ENCODE peak calls at places on chromosomes 16 and 17, in four cellular contexts. One of them, this sample, is unnamed.

GRCh38 chr17:80981929-80982425 is 9.7 kb upstream of the CHMP6 start:
- DNase-seq in transverse colon: no peak
- DNase-seq in thyroid gland: no peak
- DNase-seq in fibroblast of lung: no peak
- DNase-seq in this sample: no peak

GRCh38 chr17:36591434-36592315 is at the start of gene DHRS11:
- DNase-seq in thyroid gland: peak
- DNase-seq in transverse colon: peak
- DNase-seq in fibroblast of lung: peak
- DNase-seq in this sample: peak

GRCh38 chr16:1408171-1408837 is 6.2 kb downstream of the UNKL start:
- DNase-seq in fibroblast of lung: peak
- DNase-seq in thyroid gland: peak
- DNase-seq in transverse colon: peak
- DNase-seq in this sample: peak

GRCh38 chr17:19464033-19465026 is 53.3 kb downstream of the RNF112 start:
- DNase-seq in fibroblast of lung: peak
- DNase-seq in thyroid gland: no peak
- DNase-seq in transverse colon: no peak
- DNase-seq in this sample: no peak

GRCh38 chr17:28907709-28908475 is 5.0 kb upstream of the DHRS13 start:
- DNase-seq in transverse colon: no peak
- DNase-seq in fibroblast of lung: no peak
- DNase-seq in thyroid gland: no peak
- DNase-seq in this sample: no peak

GRCh38 chr16:48629531-48629930 is 19.6 kb upstream of the N4BP1 start:
- DNase-seq in thyroid gland: no peak
- DNase-seq in fibroblast of lung: no peak
- DNase-seq in transverse colon: no peak
- DNase-seq in this sample: no peak

GRCh38 chr17:40600486-40601046 is 35.3 kb upstream of the CCR7 start:
- DNase-seq in fibroblast of lung: no peak
- DNase-seq in transverse colon: no peak
- DNase-seq in thyroid gland: no peak
- DNase-seq in this sample: no peak

GRCh38 chr17:40687106-40687505 is 16.4 kb downstream of the KRT24 start:
- DNase-seq in fibroblast of lung: no peak
- DNase-seq in thyroid gland: no peak
- DNase-seq in transverse colon: no peak
- DNase-seq in this sample: no peak

GRCh38 chr16:19008770-19009169 is 25.0 kb downstream of the TMC7 start:
- DNase-seq in fibroblast of lung: peak
- DNase-seq in transverse colon: no peak
- DNase-seq in thyroid gland: no peak
- DNase-seq in this sample: no peak

GRCh38 chr17:17226451-17227265 is 10.3 kb downstream of the FLCN start:
- DNase-seq in transverse colon: no peak
- DNase-seq in fibroblast of lung: no peak
- DNase-seq in thyroid gland: no peak
- DNase-seq in this sample: no peak

GRCh38 chr16:12228607-12229499 is 252.3 kb downstream of the SNX29 start:
- DNase-seq in thyroid gland: peak
- DNase-seq in transverse colon: peak
- DNase-seq in fibroblast of lung: peak
- DNase-seq in this sample: peak

GRCh38 chr17:78019367-78019975 is 61.0 kb downstream of the TNRC6C start:
- DNase-seq in fibroblast of lung: peak
- DNase-seq in transverse colon: no peak
- DNase-seq in thyroid gland: no peak
- DNase-seq in this sample: no peak

GRCh38 chr17:77657821-77658220 is 300.7 kb upstream of the TNRC6C start:
- DNase-seq in transverse colon: no peak
- DNase-seq in thyroid gland: no peak
- DNase-seq in fibroblast of lung: no peak
- DNase-seq in this sample: no peak

GRCh38 chr17:48259710-48260291 is 152.2 kb downstream of the SNX11 start:
- DNase-seq in fibroblast of lung: peak
- DNase-seq in transverse colon: no peak
- DNase-seq in thyroid gland: no peak
- DNase-seq in this sample: peak

GRCh38 chr16:87363771-87364476 is 19.7 kb downstream of the FBXO31 start:
- DNase-seq in thyroid gland: peak
- DNase-seq in fibroblast of lung: no peak
- DNase-seq in transverse colon: peak
- DNase-seq in this sample: no peak

GRCh38 chr17:37772982-37773381 is 28.1 kb upstream of the HNF1B start:
- DNase-seq in fibroblast of lung: no peak
- DNase-seq in thyroid gland: no peak
- DNase-seq in transverse colon: no peak
- DNase-seq in this sample: no peak

GRCh38 chr17:57121308-57122042 is 36.4 kb downstream of the AKAP1 start:
- DNase-seq in fibroblast of lung: peak
- DNase-seq in thyroid gland: peak
- DNase-seq in transverse colon: no peak
- DNase-seq in this sample: peak

GRCh38 chr17:34601431-34601830 is 22.0 kb downstream of the TMEM132E start:
- DNase-seq in fibroblast of lung: no peak
- DNase-seq in thyroid gland: no peak
- DNase-seq in transverse colon: no peak
- DNase-seq in this sample: no peak

GRCh38 chr17:57876866-57877237 is 27.0 kb upstream of the MRPS23 start:
- DNase-seq in fibroblast of lung: no peak
- DNase-seq in transverse colon: no peak
- DNase-seq in thyroid gland: no peak
- DNase-seq in this sample: no peak

GRCh38 chr16:57906385-57907316 is 64.3 kb downstream of the CNGB1 start:
- DNase-seq in fibroblast of lung: peak
- DNase-seq in transverse colon: no peak
- DNase-seq in thyroid gland: peak
- DNase-seq in this sample: no peak

GRCh38 chr17:9219631-9220415 is 198.5 kb downstream of the NTN1 start:
- DNase-seq in transverse colon: no peak
- DNase-seq in fibroblast of lung: no peak
- DNase-seq in thyroid gland: no peak
- DNase-seq in this sample: no peak

GRCh38 chr17:42773290-42774035 is at the start of gene VPS25:
- DNase-seq in fibroblast of lung: peak
- DNase-seq in transverse colon: peak
- DNase-seq in thyroid gland: peak
- DNase-seq in this sample: peak

GRCh38 chr16:1331712-1332617 is 1.5 kb upstream of the BAIAP3 start:
- DNase-seq in fibroblast of lung: peak
- DNase-seq in transverse colon: peak
- DNase-seq in thyroid gland: peak
- DNase-seq in this sample: peak

GRCh38 chr16:48862087-48862532 is 252.1 kb upstream of the N4BP1 start:
- DNase-seq in fibroblast of lung: peak
- DNase-seq in thyroid gland: no peak
- DNase-seq in transverse colon: peak
- DNase-seq in this sample: no peak

DNA sequence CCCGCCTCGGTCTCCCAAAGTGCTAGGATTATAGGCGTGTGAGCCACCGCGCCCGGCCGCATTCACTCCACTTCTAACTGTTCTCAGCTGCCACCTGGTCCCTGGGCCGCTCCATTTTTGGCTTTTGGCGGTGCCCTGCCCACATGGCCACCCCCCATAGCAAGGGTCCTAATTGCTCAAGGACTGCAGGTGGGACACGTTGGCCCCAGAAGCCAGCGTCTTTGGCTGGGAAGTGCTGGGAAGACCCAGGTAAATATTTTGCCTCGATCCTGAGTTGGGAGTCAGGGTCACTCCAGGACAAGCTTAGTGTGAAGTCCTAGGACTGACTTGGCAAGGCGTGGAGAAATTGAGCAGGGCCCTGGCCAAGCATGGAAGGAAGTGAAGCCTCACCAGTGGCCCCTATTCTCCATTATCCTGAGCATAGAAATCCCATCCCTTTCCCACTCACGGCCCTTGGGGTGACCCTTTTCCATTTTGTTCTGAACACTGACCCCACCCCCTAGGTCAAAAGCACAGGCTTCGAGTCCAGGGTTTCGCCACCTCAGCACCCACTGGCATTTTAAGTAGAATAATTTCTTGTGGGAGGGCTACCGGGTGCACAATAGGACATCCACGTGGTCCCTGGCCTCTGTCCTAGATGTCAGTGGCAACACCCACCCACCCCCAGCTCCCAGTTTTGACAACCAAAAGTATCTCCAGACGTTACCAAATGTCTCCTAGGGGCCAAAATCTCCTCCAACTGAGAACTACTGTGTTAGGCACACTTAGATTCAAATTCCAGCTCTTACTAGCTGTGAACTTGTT is 5.9 kb upstream of the WDR81 start:
- DNase-seq in thyroid gland: peak
- DNase-seq in fibroblast of lung: no peak
- DNase-seq in transverse colon: no peak
- DNase-seq in this sample: no peak
- TF ChIP-seq CTCF in thyroid gland: no peak
- TF ChIP-seq CTCF in fibroblast of lung: no peak
- TF ChIP-seq CTCF in transverse colon: no peak
- TF ChIP-seq CTCF in this sample: no peak

DNA sequence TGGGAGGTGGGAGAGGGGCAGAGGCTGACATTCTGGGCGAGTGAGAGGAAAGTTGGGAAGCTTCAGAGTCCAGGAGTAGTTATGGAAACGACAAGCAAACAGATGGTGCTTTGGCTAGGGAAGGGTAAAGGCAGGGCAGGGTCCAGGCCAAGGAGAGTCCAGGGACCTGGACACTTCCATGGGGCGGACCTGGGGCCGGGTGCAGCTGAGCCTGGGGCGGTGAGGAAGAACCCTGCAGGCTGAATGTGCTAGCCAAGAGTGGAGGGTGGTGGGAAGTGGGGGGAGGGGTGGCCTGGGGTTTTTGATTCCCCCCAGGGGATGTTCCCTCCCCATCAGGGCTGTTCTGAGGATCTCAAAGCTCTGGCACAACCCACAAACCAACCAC is 2.6 kb downstream of the PPP1R9B start:
- DNase-seq in thyroid gland: no peak
- DNase-seq in fibroblast of lung: no peak
- DNase-seq in transverse colon: peak
- DNase-seq in this sample: no peak
- H3K27ac ChIP-seq in thyroid gland: peak
- H3K27ac ChIP-seq in fibroblast of lung: peak
- H3K27ac ChIP-seq in transverse colon: peak
- H3K27ac ChIP-seq in this sample: peak

GRCh38 chr17:73586153-73586906 is 57.9 kb downstream of the SDK2 start:
- DNase-seq in transverse colon: no peak
- DNase-seq in fibroblast of lung: no peak
- DNase-seq in thyroid gland: no peak
- DNase-seq in this sample: no peak

GRCh38 chr17:73584987-73585386 is 59.3 kb downstream of the SDK2 start:
- DNase-seq in transverse colon: no peak
- DNase-seq in fibroblast of lung: no peak
- DNase-seq in thyroid gland: no peak
- DNase-seq in this sample: no peak

GRCh38 chr17:73586921-73587680 is 57.1 kb downstream of the SDK2 start:
- DNase-seq in fibroblast of lung: no peak
- DNase-seq in transverse colon: no peak
- DNase-seq in thyroid gland: peak
- DNase-seq in this sample: no peak

GRCh38 chr17:73584049-73584448 is 60.2 kb downstream of the SDK2 start:
- DNase-seq in fibroblast of lung: no peak
- DNase-seq in transverse colon: no peak
- DNase-seq in thyroid gland: no peak
- DNase-seq in this sample: no peak

GRCh38 chr17:73585583-73585982 is 58.7 kb downstream of the SDK2 start:
- DNase-seq in thyroid gland: no peak
- DNase-seq in fibroblast of lung: no peak
- DNase-seq in transverse colon: no peak
- DNase-seq in this sample: no peak
- TF ChIP-seq CTCF in thyroid gland: no peak
- TF ChIP-seq CTCF in fibroblast of lung: no peak
- TF ChIP-seq CTCF in transverse colon: no peak
- TF ChIP-seq CTCF in this sample: no peak

GRCh38 chr17:14330492-14330920 is 29.6 kb downstream of the HS3ST3B1 start:
- DNase-seq in transverse colon: peak
- DNase-seq in fibroblast of lung: peak
- DNase-seq in thyroid gland: no peak
- DNase-seq in this sample: no peak
- H3K27ac ChIP-seq in transverse colon: peak
- H3K27ac ChIP-seq in fibroblast of lung: peak
- H3K27ac ChIP-seq in thyroid gland: no peak
- H3K27ac ChIP-seq in this sample: no peak

DNA sequence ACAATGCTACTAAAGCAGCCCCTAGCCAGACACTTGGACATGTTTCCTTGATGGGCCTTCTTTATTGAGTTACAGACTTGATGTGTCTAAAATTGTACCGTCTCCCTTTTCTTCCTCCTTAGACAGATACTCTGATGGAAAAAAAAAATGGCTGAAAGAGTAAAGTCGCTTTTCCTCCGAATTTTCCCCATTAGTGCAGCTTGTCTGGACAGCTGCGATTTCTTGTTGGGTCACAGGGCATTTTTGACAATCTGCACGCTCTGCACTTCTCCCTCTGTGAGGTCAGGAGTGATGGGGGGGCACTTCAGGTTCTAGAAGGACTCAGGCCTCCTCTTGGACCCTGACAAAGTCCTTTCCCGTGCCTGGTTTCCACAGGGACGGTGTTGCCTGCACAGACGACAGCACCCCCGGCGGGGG is 968 bp upstream of the PRKAR1A start:
- DNase-seq in thyroid gland: no peak
- DNase-seq in transverse colon: no peak
- DNase-seq in fibroblast of lung: no peak
- DNase-seq in this sample: no peak
- TF ChIP-seq CTCF in thyroid gland: no peak
- TF ChIP-seq CTCF in transverse colon: no peak
- TF ChIP-seq CTCF in fibroblast of lung: no peak
- TF ChIP-seq CTCF in this sample: peak

DNA sequence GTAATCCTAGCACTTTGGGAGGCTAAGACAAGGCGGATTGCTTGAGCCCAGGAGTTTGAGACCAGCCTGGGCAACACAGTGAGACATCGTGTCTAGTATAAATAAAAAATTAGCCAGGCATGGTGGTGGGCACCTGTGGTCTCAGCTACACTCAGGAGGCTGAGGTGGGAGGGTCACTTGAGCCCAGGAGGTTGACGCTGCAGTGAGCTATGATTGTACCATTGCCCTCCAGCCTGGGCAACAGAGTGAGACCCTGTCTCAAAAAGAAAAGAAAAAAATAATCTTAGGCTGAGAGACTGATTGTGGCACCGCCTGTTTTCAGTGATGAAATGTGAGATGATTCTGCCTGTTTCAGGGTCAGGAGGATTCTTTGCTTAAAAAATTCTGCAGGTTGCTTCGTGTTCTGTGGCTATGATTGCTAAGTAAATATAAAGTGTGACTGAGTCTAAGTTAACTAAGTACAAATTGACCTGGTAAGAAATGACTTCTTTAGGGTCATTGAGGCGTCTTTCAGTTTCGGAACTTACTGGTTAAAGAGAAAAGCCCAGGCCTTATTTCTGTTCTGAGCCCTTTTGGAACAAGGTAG is 128.3 kb downstream of the SOCS1 start:
- DNase-seq in transverse colon: no peak
- DNase-seq in thyroid gland: no peak
- DNase-seq in fibroblast of lung: no peak
- DNase-seq in this sample: no peak
- H3K27ac ChIP-seq in transverse colon: peak
- H3K27ac ChIP-seq in thyroid gland: peak
- H3K27ac ChIP-seq in fibroblast of lung: no peak
- H3K27ac ChIP-seq in this sample: no peak

This sample was measured in brain microvascular endothelial cell.